ENCODE peak calls at places on chromosomes 5 and 9, in seven cellular contexts. Z, B, Q, G, R, M and Y are unnamed samples.

GRCh38 chr5:107519900-107520354 is 150.8 kb downstream of the EFNA5 start:
- DNase-seq in Z (no peak), B (peak; percentile 29), Q (peak; percentile 57), G (no peak), R (no peak), M (no peak), Y (no peak)

GRCh38 chr9:98929096-98929495 is 14.6 kb upstream of the COL15A1 start:
- DNase-seq in Z (no peak), B (no peak), Q (no peak), G (no peak), R (no peak), M (no peak), Y (no peak)

GRCh38 chr9:134442087-134442470 is 115.8 kb downstream of the RXRA start:
- DNase-seq in Z (no peak), B (no peak), Q (no peak), G (no peak), R (no peak), M (no peak), Y (no peak)

GRCh38 chr5:134741052-134741451 is 2.7 kb downstream of the CAMLG start:
- DNase-seq in Z (no peak), B (no peak), Q (no peak), G (no peak), R (no peak), M (no peak), Y (no peak)

GRCh38 chr9:124784503-124784902 is 7.6 kb downstream of the OLFML2A start:
- DNase-seq in Z (no peak), B (peak; percentile 60), Q (no peak), G (no peak), R (no peak), M (no peak), Y (no peak)

GRCh38 chr9:35564658-35565061 is 40.4 kb upstream of the TESK1 start:
- DNase-seq in Z (no peak), B (no peak), Q (no peak), G (no peak), R (no peak), M (no peak), Y (no peak)

GRCh38 chr9:82206490-82206889 is 217.9 kb downstream of the SPATA31D1 start:
- DNase-seq in Z (no peak), B (peak; percentile 57), Q (no peak), G (no peak), R (no peak), M (no peak), Y (no peak)

GRCh38 chr9:13665418-13666066 is 386.1 kb upstream of the MPDZ start:
- DNase-seq in Z (no peak), B (peak; percentile 40), Q (no peak), G (no peak), R (peak; percentile 1), M (no peak), Y (no peak)

GRCh38 chr9:133164209-133164590 is 486 bp upstream of the GBGT1 start:
- DNase-seq in Z (no peak), B (no peak), Q (no peak), G (no peak), R (no peak), M (no peak), Y (no peak)

GRCh38 chr5:81825237-81825636 is 74.3 kb upstream of the SSBP2 start:
- DNase-seq in Z (no peak), B (peak; percentile 77), Q (no peak), G (no peak), R (no peak), M (no peak), Y (no peak)

GRCh38 chr9:79570449-79571308 is 1.1 kb upstream of the TLE4 start:
- DNase-seq in Z (peak; percentile 14), B (peak; percentile 23), Q (peak; percentile 97), G (no peak), R (no peak), M (peak; percentile 69), Y (peak; percentile 24)

GRCh38 chr9:127770905-127771569 is 7.4 kb downstream of the SH2D3C start:
- DNase-seq in Z (peak; percentile 92), B (peak; percentile 97), Q (peak; percentile 99), G (peak; percentile 91), R (peak; percentile 93), M (peak; percentile 92), Y (peak; percentile 97)

GRCh38 chr5:65185468-65185867 is 296.3 kb downstream of the ADAMTS6 start:
- DNase-seq in Z (no peak), B (no peak), Q (no peak), G (no peak), R (no peak), M (no peak), Y (no peak)

GRCh38 chr5:88884435-88884877 is 1.5 kb upstream of the MEF2C start:
- DNase-seq in Z (no peak), B (no peak), Q (no peak), G (no peak), R (no peak), M (no peak), Y (no peak)

GRCh38 chr9:114614373-114614772 is 3.3 kb downstream of the TMEM268 start:
- DNase-seq in Z (no peak), B (no peak), Q (no peak), G (no peak), R (no peak), M (no peak), Y (no peak)

GRCh38 chr5:37121465-37121864 is 127.7 kb downstream of the CPLANE1 start:
- DNase-seq in Z (no peak), B (no peak), Q (no peak), G (no peak), R (no peak), M (no peak), Y (no peak)

GRCh38 chr5:74865799-74866652 is at the start of gene FAM169A:
- DNase-seq in Z (peak; percentile 35), B (peak; percentile 65), Q (peak; percentile 84), G (no peak), R (peak; percentile 58), M (no peak), Y (peak; percentile 43)

GRCh38 chr5:1481266-1481998 is 36.2 kb upstream of the SLC6A3 start:
- DNase-seq in Z (no peak), B (no peak), Q (no peak), G (no peak), R (no peak), M (no peak), Y (no peak)

GRCh38 chr9:75451045-75451444 is 362.7 kb downstream of the OSTF1 start:
- DNase-seq in Z (no peak), B (no peak), Q (peak; percentile 9), G (no peak), R (no peak), M (no peak), Y (no peak)

GRCh38 chr9:132579427-132579798 is 3.0 kb upstream of the BARHL1 start:
- DNase-seq in Z (no peak), B (no peak), Q (no peak), G (no peak), R (no peak), M (no peak), Y (no peak)

GRCh38 chr9:70136632-70137031 is 93.0 kb downstream of the MAMDC2 start:
- DNase-seq in Z (no peak), B (peak; percentile 83), Q (no peak), G (no peak), R (no peak), M (no peak), Y (no peak)

GRCh38 chr9:88041447-88041846 is 67.1 kb upstream of the CDK20 start:
- DNase-seq in Z (no peak), B (no peak), Q (peak; percentile 57), G (no peak), R (no peak), M (no peak), Y (no peak)

GRCh38 chr9:21831841-21832509 is 29.5 kb downstream of the MTAP start:
- DNase-seq in Z (no peak), B (peak; percentile 96), Q (no peak), G (peak; percentile 13), R (peak; percentile 19), M (no peak), Y (no peak)

GRCh38 chr9:3962467-3962866 is 337.4 kb downstream of the GLIS3 start:
- DNase-seq in Z (no peak), B (no peak), Q (no peak), G (no peak), R (peak; percentile 23), M (no peak), Y (no peak)

GRCh38 chr5:149857499-149857898 is 87.1 kb downstream of the PDE6A start:
- DNase-seq in Z (no peak), B (peak; percentile 85), Q (no peak), G (peak; percentile 7), R (no peak), M (no peak), Y (no peak)

GRCh38 chr9:33452828-33453271 is 5.5 kb upstream of the AQP3 start:
- DNase-seq in Z (peak; percentile 41), B (peak; percentile 85), Q (peak; percentile 87), G (peak; percentile 47), R (peak; percentile 81), M (no peak), Y (peak; percentile 47)

GRCh38 chr9:4193391-4193790 is 106.5 kb downstream of the GLIS3 start:
- DNase-seq in Z (no peak), B (peak; percentile 60), Q (no peak), G (no peak), R (no peak), M (no peak), Y (no peak)

GRCh38 chr5:148687427-148687826 is 33.1 kb upstream of the HTR4 start:
- DNase-seq in Z (no peak), B (peak; percentile 39), Q (peak; percentile 71), G (peak; percentile 57), R (peak; percentile 11), M (no peak), Y (no peak)

GRCh38 chr5:132501961-132502931 is 11.7 kb upstream of the IRF1 start:
- DNase-seq in Z (no peak), B (no peak), Q (no peak), G (no peak), R (no peak), M (no peak), Y (no peak)

GRCh38 chr5:96714951-96715451 is 52.8 kb downstream of the CAST start:
- DNase-seq in Z (no peak), B (peak; percentile 76), Q (peak; percentile 34), G (peak; percentile 44), R (peak; percentile 46), M (no peak), Y (no peak)

GRCh38 chr5:118937393-118938061 is 50.8 kb downstream of the DTWD2 start:
- DNase-seq in Z (no peak), B (no peak), Q (peak; percentile 26), G (no peak), R (peak; percentile 10), M (no peak), Y (no peak)

GRCh38 chr5:171442287-171443042 is 23.0 kb downstream of the FGF18 start:
- DNase-seq in Z (no peak), B (no peak), Q (no peak), G (no peak), R (no peak), M (no peak), Y (no peak)

GRCh38 chr5:79464695-79465332 is 49.1 kb downstream of the HOMER1 start:
- DNase-seq in Z (no peak), B (peak; percentile 2), Q (peak; percentile 18), G (peak; percentile 30), R (peak; percentile 16), M (no peak), Y (no peak)

GRCh38 chr5:171542504-171543150 is 123.2 kb downstream of the FGF18 start:
- DNase-seq in Z (no peak), B (no peak), Q (no peak), G (no peak), R (no peak), M (no peak), Y (no peak)